ENCODE peak calls at places on chromosomes 1 and 21, in nine cellular contexts. P is OCI-M1; M is HFF-Myc; A is Calu3; Y is naive thymus-derived CD4-positive, alpha-beta T cell; T is fibroblast of pulmonary artery; Q is tibial artery; I is NCI-H1092 treated with DMSO at 0.1 percent for 48 hours; N is T1000. R is an unnamed sample.

GRCh38 chr1:212938846-212939245 is 11.5 kb upstream of the VASH2 start:
- DNase-seq in Q (no peak), Y (no peak), T (no peak), M (no peak), I (no peak), P (no peak), N (no peak), A (no peak), R (no peak)

GRCh38 chr1:16067127-16067768 is 6.2 kb downstream of the FAM131C start:
- DNase-seq in A (peak), I (no peak), P (no peak), M (no peak), T (no peak), Y (no peak), N (no peak), Q (no peak), R (no peak)

GRCh38 chr1:150066838-150067183 is 765 bp upstream of the VPS45 start:
- DNase-seq in Y (peak), A (peak), I (no peak), P (peak), T (no peak), Q (peak), M (no peak), N (no peak), R (peak)

GRCh38 chr1:156664949-156665411 is 12.2 kb downstream of the NES start:
- DNase-seq in I (no peak), P (peak), T (no peak), A (peak), N (no peak), Y (no peak), Q (peak), M (no peak), R (no peak)

GRCh38 chr1:42403880-42404400 is 23.3 kb downstream of the RIMKLA start:
- DNase-seq in T (no peak), A (no peak), Q (no peak), M (no peak), N (no peak), I (no peak), Y (no peak), P (no peak), R (no peak)

GRCh38 chr1:153697873-153698647 is 19.6 kb downstream of the NPR1 start:
- DNase-seq in M (no peak), I (no peak), T (peak), Q (peak), N (no peak), A (no peak), P (no peak), Y (no peak), R (no peak)

GRCh38 chr1:178928041-178928440 is 57.2 kb upstream of the ANGPTL1 start:
- DNase-seq in Q (no peak), A (no peak), I (no peak), N (no peak), T (no peak), Y (no peak), P (no peak), M (no peak), R (no peak)

GRCh38 chr1:62218603-62219002 is 24.0 kb downstream of the L1TD1 start:
- DNase-seq in P (no peak), M (no peak), Q (no peak), I (no peak), Y (no peak), A (no peak), N (no peak), T (no peak), R (no peak)

GRCh38 chr1:41538741-41539415 is 54.4 kb upstream of the EDN2 start:
- DNase-seq in Q (peak), T (no peak), M (no peak), Y (no peak), P (no peak), I (no peak), N (no peak), A (no peak), R (no peak)

GRCh38 chr21:41977034-41977950 is 23.5 kb upstream of the C2CD2 start:
- DNase-seq in Q (no peak), Y (no peak), P (no peak), T (no peak), I (no peak), M (no peak), A (no peak), N (no peak), R (no peak)

GRCh38 chr1:43990271-43991199 is 864 bp upstream of the CCDC24 start:
- DNase-seq in P (no peak), Q (no peak), A (no peak), N (no peak), I (no peak), T (no peak), M (no peak), Y (no peak), R (no peak)

GRCh38 chr1:62433861-62434611 is 2.8 kb upstream of the USP1 start:
- DNase-seq in Q (no peak), T (no peak), N (no peak), M (no peak), Y (no peak), P (peak), I (no peak), A (no peak), R (no peak)

GRCh38 chr1:89904219-89904980 is 83.6 kb downstream of the LRRC8D start:
- DNase-seq in N (no peak), Y (no peak), T (no peak), A (no peak), M (no peak), P (peak), Q (no peak), I (no peak), R (no peak)

GRCh38 chr1:22887491-22887890 is 85.2 kb downstream of the LACTBL1 start:
- DNase-seq in M (no peak), N (no peak), Y (no peak), T (no peak), P (no peak), I (no peak), Q (no peak), A (no peak), R (no peak)

GRCh38 chr21:31687108-31687507 is 27.6 kb downstream of the SOD1 start:
- DNase-seq in A (no peak), T (no peak), P (no peak), Q (no peak), N (no peak), I (no peak), M (no peak), Y (no peak), R (no peak)

GRCh38 chr1:32336963-32337675 is 1.1 kb upstream of the MARCKSL1 start:
- DNase-seq in M (no peak), N (peak), I (no peak), T (peak), A (peak), Y (no peak), Q (no peak), P (peak), R (no peak)

GRCh38 chr1:201584510-201584991 is 45.6 kb downstream of the NAV1 start:
- DNase-seq in N (no peak), A (no peak), I (no peak), T (peak), M (no peak), Q (no peak), P (no peak), Y (no peak), R (no peak)

GRCh38 chr1:111415461-111415860 is 12.1 kb downstream of the OVGP1 start:
- DNase-seq in Y (no peak), I (no peak), M (no peak), P (no peak), Q (no peak), N (no peak), T (no peak), A (no peak), R (no peak)

GRCh38 chr1:226662704-226663326 is 76.3 kb downstream of the ITPKB start:
- DNase-seq in Q (peak), M (peak), I (no peak), A (peak), Y (peak), N (peak), T (peak), P (peak), R (no peak)

GRCh38 chr1:173038875-173039554 is 11.7 kb downstream of the TNFSF18 start:
- DNase-seq in Y (peak), M (no peak), I (no peak), P (no peak), T (no peak), Q (no peak), A (no peak), N (no peak), R (no peak)

GRCh38 chr21:45326169-45326833 is 38.6 kb upstream of the POFUT2 start:
- DNase-seq in M (peak), N (no peak), P (no peak), A (no peak), I (no peak), T (peak), Q (no peak), Y (no peak), R (no peak)

GRCh38 chr1:235006132-235006721 is 122.4 kb downstream of the TOMM20 start:
- DNase-seq in A (no peak), Y (no peak), Q (no peak), P (no peak), N (no peak), T (no peak), I (no peak), M (no peak), R (no peak)

GRCh38 chr1:62271932-62272728 is 47.1 kb downstream of the KANK4 start:
- DNase-seq in T (no peak), N (no peak), P (no peak), A (no peak), Y (peak), I (no peak), M (peak), Q (no peak), R (no peak)

GRCh38 chr1:5660141-5660935 is 331.9 kb downstream of the NPHP4 start:
- DNase-seq in Q (no peak), N (no peak), P (peak), M (no peak), A (no peak), Y (no peak), T (no peak), I (no peak), R (no peak)

GRCh38 chr1:44947060-44947773 is 39.2 kb downstream of the EIF2B3 start:
- DNase-seq in Y (no peak), N (no peak), M (peak), T (peak), A (no peak), I (peak), P (peak), Q (peak), R (no peak)

GRCh38 chr1:229883504-229884200 is 183.4 kb upstream of the GALNT2 start:
- DNase-seq in P (no peak), Y (no peak), M (no peak), Q (no peak), T (no peak), N (no peak), A (no peak), I (no peak), R (no peak)

GRCh38 chr1:209896346-209896745 is 41.7 kb upstream of the SYT14 start:
- DNase-seq in T (peak), Q (no peak), Y (no peak), A (no peak), P (no peak), N (no peak), M (no peak), I (no peak), R (no peak)

GRCh38 chr1:61654067-61654466 is 70.9 kb downstream of the TM2D1 start:
- DNase-seq in M (no peak), Q (no peak), A (no peak), Y (no peak), P (no peak), N (no peak), T (no peak), I (no peak), R (no peak)

GRCh38 chr1:91684599-91685196 is 184.0 kb downstream of the CDC7 start:
- DNase-seq in M (peak), Y (peak), N (no peak), T (peak), A (no peak), P (no peak), I (no peak), Q (no peak), R (no peak)

GRCh38 chr1:103514920-103515503 is 10.5 kb upstream of the RNPC3 start:
- DNase-seq in P (peak), I (peak), Y (peak), A (no peak), Q (no peak), M (peak), T (peak), N (no peak), R (no peak)

GRCh38 chr1:205243355-205244191 is 15.8 kb downstream of the TMCC2 start:
- DNase-seq in P (no peak), Q (no peak), Y (no peak), M (no peak), I (no peak), T (no peak), A (no peak), N (no peak), R (no peak)

GRCh38 chr1:62333431-62333830 is 14.2 kb upstream of the KANK4 start:
- DNase-seq in M (no peak), N (peak), T (no peak), I (no peak), A (no peak), Q (no peak), P (no peak), Y (no peak), R (no peak)

GRCh38 chr21:40054403-40054802 is 187.2 kb downstream of the PCP4 start:
- DNase-seq in I (peak), Y (no peak), N (no peak), A (no peak), Q (peak), T (no peak), M (no peak), P (no peak), R (peak)

GRCh38 chr1:125065821-125066180 is 3881.0 kb downstream of the SRGAP2C start:
- DNase-seq in I (no peak), N (no peak), Y (no peak), A (no peak), Q (no peak), P (no peak), M (no peak), T (no peak), R (no peak)

GRCh38 chr1:117592155-117592554 is 13.7 kb upstream of the TENT5C start:
- DNase-seq in Q (no peak), N (no peak), I (peak), T (no peak), A (no peak), P (no peak), Y (no peak), M (no peak), R (no peak)

GRCh38 chr1:1597275-1597930 is 2.5 kb downstream of the FNDC10 start:
- DNase-seq in N (no peak), I (no peak), T (no peak), M (no peak), Y (no peak), P (no peak), Q (no peak), A (peak), R (no peak)

GRCh38 chr1:208455821-208456220 is 211.6 kb upstream of the PLXNA2 start:
- DNase-seq in Q (no peak), A (no peak), M (no peak), I (no peak), N (no peak), T (no peak), P (no peak), Y (no peak), R (no peak)

GRCh38 chr1:9717193-9718005 is 65.9 kb downstream of the PIK3CD start:
- DNase-seq in Q (peak), I (peak), N (no peak), P (peak), A (no peak), M (no peak), Y (peak), T (no peak), R (no peak)

GRCh38 chr1:32182060-32182459 is 2.6 kb downstream of the TXLNA start:
- DNase-seq in T (no peak), M (no peak), A (no peak), P (no peak), I (no peak), Q (no peak), Y (no peak), N (no peak), R (no peak)

R was measured in NCI-H1930.